ENCODE peak calls at places on chromosomes 16 and 17, in four cellular contexts. A is H1, Q is NT2/D1, X is HepG2. Y is an unnamed sample.

GRCh38 chr16:25155553-25156460 is 44.3 kb downstream of the LCMT1 start:
- DNase-seq in A (no peak), Q (no peak), X (no peak), Y (no peak)

GRCh38 chr17:62656446-62656845 is 29.0 kb downstream of the MRC2 start:
- DNase-seq in A (no peak), Q (no peak), X (no peak), Y (no peak)

GRCh38 chr16:31295206-31295605 is 35.4 kb downstream of the ITGAM start:
- DNase-seq in A (no peak), Q (no peak), X (no peak), Y (no peak)

GRCh38 chr16:70396209-70396904 is 42.5 kb downstream of the ST3GAL2 start:
- DNase-seq in A (no peak), Q (no peak), X (no peak), Y (peak)

GRCh38 chr17:20952183-20952582 is 90.6 kb downstream of the USP22 start:
- DNase-seq in A (no peak), Q (no peak), X (no peak), Y (no peak)

GRCh38 chr17:70239391-70239826 is 70.1 kb downstream of the KCNJ2 start:
- DNase-seq in A (no peak), Q (no peak), X (no peak), Y (no peak)

GRCh38 chr17:40727447-40728231 is 24.1 kb upstream of the KRT24 start:
- DNase-seq in A (no peak), Q (no peak), X (no peak), Y (no peak)

GRCh38 chr16:83354015-83354414 is 453.8 kb upstream of the HSBP1 start:
- DNase-seq in A (no peak), Q (no peak), X (no peak), Y (no peak)

GRCh38 chr17:39965017-39965699 is 2.4 kb downstream of the GSDMA start:
- DNase-seq in A (no peak), Q (no peak), X (no peak), Y (no peak)

GRCh38 chr16:22692916-22693646 is 120.9 kb upstream of the HS3ST2 start:
- DNase-seq in A (no peak), Q (no peak), X (no peak), Y (no peak)

GRCh38 chr17:6930754-6931153 is 65.1 kb upstream of the ALOX12 start:
- DNase-seq in A (no peak), Q (no peak), X (no peak), Y (no peak)

GRCh38 chr16:1990336-1991134 is 765 bp downstream of the SYNGR3 start:
- DNase-seq in A (peak), Q (no peak), X (peak), Y (no peak)

GRCh38 chr16:70160821-70161220 is 12.8 kb upstream of the CLEC18C start:
- DNase-seq in A (no peak), Q (no peak), X (no peak), Y (no peak)

DNA sequence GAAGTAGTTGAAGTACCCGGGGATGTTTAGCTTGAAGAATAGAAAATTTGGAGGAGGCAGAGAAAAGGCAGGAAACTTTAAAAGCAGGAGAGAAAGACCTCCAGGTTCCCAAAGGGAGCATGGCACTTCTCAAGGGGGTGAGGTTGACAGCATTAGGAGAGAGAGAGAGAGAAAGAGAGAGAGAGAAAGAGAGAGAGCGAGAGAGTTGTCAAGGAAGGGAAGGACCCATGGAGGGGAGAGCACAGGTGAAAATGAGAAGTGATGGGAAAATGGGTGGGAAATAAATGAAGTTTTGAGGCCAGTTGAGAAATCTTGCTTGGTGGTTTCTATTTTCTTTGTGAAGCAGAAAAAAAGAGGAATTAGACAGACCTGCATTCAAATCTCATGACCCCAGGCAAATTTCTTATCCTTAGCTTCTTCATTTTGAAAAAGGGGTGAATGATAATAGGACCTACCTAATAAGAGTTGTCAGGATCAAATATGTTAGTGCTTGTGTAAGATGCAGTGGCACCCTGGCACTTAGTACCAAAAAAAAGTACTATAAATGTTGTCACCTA is 24.0 kb downstream of the PRKCB start:
- DNase-seq in A (no peak), Q (no peak), X (no peak), Y (no peak)
- TF ChIP-seq SUZ12 in A (no peak), Q (no peak), X (no peak), Y (no peak)

GRCh38 chr16:4390266-4391260 is 18.9 kb downstream of the VASN start:
- DNase-seq in A (no peak), Q (no peak), X (no peak), Y (no peak)
- TF ChIP-seq SUZ12 in A (no peak), Q (no peak), X (no peak), Y (no peak)

GRCh38 chr17:33310296-33310695 is 17.2 kb upstream of the ASIC2 start:
- DNase-seq in A (no peak), Q (no peak), X (no peak), Y (no peak)
- TF ChIP-seq SUZ12 in A (no peak), Q (no peak), X (no peak), Y (no peak)

GRCh38 chr17:74330446-74330845 is 4.4 kb downstream of the KIF19 start:
- DNase-seq in A (no peak), Q (no peak), X (no peak), Y (no peak)

GRCh38 chr17:74334393-74335039 is 8.5 kb downstream of the KIF19 start:
- DNase-seq in A (no peak), Q (no peak), X (no peak), Y (no peak)

GRCh38 chr17:74329378-74329777 is 3.4 kb downstream of the KIF19 start:
- DNase-seq in A (no peak), Q (no peak), X (no peak), Y (no peak)

GRCh38 chr17:74332763-74333220 is 6.8 kb downstream of the KIF19 start:
- DNase-seq in A (no peak), Q (no peak), X (no peak), Y (no peak)

DNA sequence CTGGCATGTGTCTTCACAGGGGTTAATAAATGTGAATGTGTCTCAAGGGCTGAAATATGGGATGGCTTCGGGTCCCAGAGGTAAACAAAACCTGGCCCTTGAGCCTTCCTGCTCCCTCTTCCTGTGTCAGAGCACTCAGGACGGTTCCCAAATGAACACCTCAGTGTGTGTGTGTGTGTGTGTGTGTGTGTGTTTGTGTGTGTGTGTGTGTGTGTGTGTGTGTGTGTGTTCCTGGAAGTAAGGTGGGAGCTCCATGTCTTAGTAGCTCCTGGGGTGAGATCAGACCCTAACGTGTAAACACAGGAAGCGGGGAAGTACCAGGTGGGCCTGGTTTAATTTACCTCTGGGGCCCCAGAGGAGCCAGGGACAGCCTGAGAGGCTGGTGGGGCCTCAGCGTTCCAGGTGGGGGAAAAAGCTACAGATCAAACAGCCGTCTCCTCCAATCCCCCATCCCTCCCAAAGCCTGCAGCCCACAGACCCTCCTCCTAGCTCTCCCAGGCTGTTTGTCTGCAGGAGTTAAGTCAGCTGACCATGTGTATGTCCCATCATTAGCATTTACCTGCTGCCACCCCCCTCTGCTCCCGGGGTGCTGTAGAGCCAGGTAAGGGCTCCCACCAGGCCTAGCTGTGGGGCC is 6.1 kb downstream of the KIF19 start:
- DNase-seq in A (no peak), Q (no peak), X (no peak), Y (no peak)
- TF ChIP-seq SUZ12 in A (no peak), Q (no peak), X (no peak), Y (no peak)

GRCh38 chr16:80280557-80280956 is 260.2 kb upstream of the DYNLRB2 start:
- DNase-seq in A (no peak), Q (no peak), X (no peak), Y (no peak)
- TF ChIP-seq SUZ12 in A (no peak), Q (no peak), X (no peak), Y (no peak)